ENCODE peak calls at places on chromosomes 1 and 21, in nine cellular contexts. One of them, this sample, is unnamed.
A peak's percentile ranks its signal among the peaks of the same experiment; 100 is the strongest.

GRCh38 chr1:50735443-50735842 is 224.6 kb downstream of the FAF1 start:
- DNase-seq in IMR-90: peak; percentile 33
- DNase-seq in right atrium auricular region: no peak
- DNase-seq in SJSA1: peak; percentile 10
- DNase-seq in left ventricle myocardium inferior: no peak
- DNase-seq in RWPE2: no peak
- DNase-seq in mammary epithelial cell: no peak
- DNase-seq in body of pancreas: no peak
- DNase-seq in ovary: no peak
- DNase-seq in this sample: no peak

GRCh38 chr1:240109920-240110685 is 18.4 kb downstream of the FMN2 start:
- DNase-seq in SJSA1: no peak
- DNase-seq in ovary: no peak
- DNase-seq in mammary epithelial cell: no peak
- DNase-seq in right atrium auricular region: no peak
- DNase-seq in IMR-90: no peak
- DNase-seq in body of pancreas: no peak
- DNase-seq in RWPE2: no peak
- DNase-seq in left ventricle myocardium inferior: no peak
- DNase-seq in this sample: no peak

GRCh38 chr1:162612606-162613400 is 19.5 kb upstream of the DDR2 start:
- DNase-seq in body of pancreas: peak; percentile 41
- DNase-seq in SJSA1: no peak
- DNase-seq in RWPE2: no peak
- DNase-seq in right atrium auricular region: peak; percentile 82
- DNase-seq in left ventricle myocardium inferior: peak; percentile 29
- DNase-seq in ovary: no peak
- DNase-seq in mammary epithelial cell: no peak
- DNase-seq in IMR-90: peak; percentile 34
- DNase-seq in this sample: peak; percentile 40

GRCh38 chr1:205961970-205962820 is 18.9 kb upstream of the SLC26A9 start:
- DNase-seq in left ventricle myocardium inferior: no peak
- DNase-seq in right atrium auricular region: no peak
- DNase-seq in ovary: no peak
- DNase-seq in mammary epithelial cell: no peak
- DNase-seq in SJSA1: no peak
- DNase-seq in body of pancreas: no peak
- DNase-seq in IMR-90: peak; percentile 7
- DNase-seq in RWPE2: peak; percentile 80
- DNase-seq in this sample: no peak

GRCh38 chr21:44890338-44890931 is 16.9 kb upstream of the PTTG1IP start:
- DNase-seq in mammary epithelial cell: peak; percentile 35
- DNase-seq in right atrium auricular region: no peak
- DNase-seq in ovary: no peak
- DNase-seq in left ventricle myocardium inferior: peak; percentile 11
- DNase-seq in RWPE2: no peak
- DNase-seq in SJSA1: no peak
- DNase-seq in body of pancreas: no peak
- DNase-seq in IMR-90: no peak
- DNase-seq in this sample: no peak

GRCh38 chr21:36719614-36720013 is 20.7 kb downstream of the SIM2 start:
- DNase-seq in mammary epithelial cell: no peak
- DNase-seq in left ventricle myocardium inferior: no peak
- DNase-seq in IMR-90: no peak
- DNase-seq in SJSA1: no peak
- DNase-seq in right atrium auricular region: no peak
- DNase-seq in RWPE2: no peak
- DNase-seq in body of pancreas: peak; percentile 48
- DNase-seq in ovary: no peak
- DNase-seq in this sample: no peak

GRCh38 chr21:38438476-38438893 is 59.8 kb downstream of the ERG start:
- DNase-seq in right atrium auricular region: peak; percentile 80
- DNase-seq in mammary epithelial cell: no peak
- DNase-seq in SJSA1: peak; percentile 97
- DNase-seq in ovary: peak; percentile 62
- DNase-seq in IMR-90: peak; percentile 71
- DNase-seq in RWPE2: no peak
- DNase-seq in left ventricle myocardium inferior: peak; percentile 67
- DNase-seq in body of pancreas: no peak
- DNase-seq in this sample: peak; percentile 53

GRCh38 chr1:242523968-242524570 is 428 bp downstream of the PLD5 start:
- DNase-seq in ovary: peak; percentile 53
- DNase-seq in mammary epithelial cell: peak; percentile 75
- DNase-seq in IMR-90: no peak
- DNase-seq in right atrium auricular region: no peak
- DNase-seq in RWPE2: no peak
- DNase-seq in body of pancreas: peak; percentile 11
- DNase-seq in SJSA1: peak; percentile 24
- DNase-seq in left ventricle myocardium inferior: peak; percentile 17
- DNase-seq in this sample: no peak

GRCh38 chr1:230212405-230212936 is 145.4 kb downstream of the GALNT2 start:
- DNase-seq in SJSA1: no peak
- DNase-seq in mammary epithelial cell: no peak
- DNase-seq in right atrium auricular region: no peak
- DNase-seq in left ventricle myocardium inferior: no peak
- DNase-seq in body of pancreas: no peak
- DNase-seq in RWPE2: no peak
- DNase-seq in IMR-90: no peak
- DNase-seq in ovary: no peak
- DNase-seq in this sample: no peak

GRCh38 chr1:230215049-230215448 is 148.0 kb downstream of the GALNT2 start:
- DNase-seq in left ventricle myocardium inferior: peak; percentile 64
- DNase-seq in IMR-90: peak; percentile 64
- DNase-seq in mammary epithelial cell: no peak
- DNase-seq in body of pancreas: peak; percentile 65
- DNase-seq in right atrium auricular region: peak; percentile 81
- DNase-seq in ovary: peak; percentile 69
- DNase-seq in SJSA1: no peak
- DNase-seq in RWPE2: no peak
- DNase-seq in this sample: peak; percentile 25

GRCh38 chr1:230218667-230219066 is 151.6 kb downstream of the GALNT2 start:
- DNase-seq in RWPE2: no peak
- DNase-seq in left ventricle myocardium inferior: no peak
- DNase-seq in SJSA1: no peak
- DNase-seq in right atrium auricular region: no peak
- DNase-seq in IMR-90: no peak
- DNase-seq in ovary: no peak
- DNase-seq in body of pancreas: no peak
- DNase-seq in mammary epithelial cell: no peak
- DNase-seq in this sample: no peak

GRCh38 chr1:230219174-230220067 is 152.4 kb downstream of the GALNT2 start:
- DNase-seq in SJSA1: no peak
- DNase-seq in body of pancreas: peak; percentile 47
- DNase-seq in right atrium auricular region: no peak
- DNase-seq in mammary epithelial cell: no peak
- DNase-seq in left ventricle myocardium inferior: no peak
- DNase-seq in IMR-90: no peak
- DNase-seq in RWPE2: no peak
- DNase-seq in ovary: no peak
- DNase-seq in this sample: no peak

DNA sequence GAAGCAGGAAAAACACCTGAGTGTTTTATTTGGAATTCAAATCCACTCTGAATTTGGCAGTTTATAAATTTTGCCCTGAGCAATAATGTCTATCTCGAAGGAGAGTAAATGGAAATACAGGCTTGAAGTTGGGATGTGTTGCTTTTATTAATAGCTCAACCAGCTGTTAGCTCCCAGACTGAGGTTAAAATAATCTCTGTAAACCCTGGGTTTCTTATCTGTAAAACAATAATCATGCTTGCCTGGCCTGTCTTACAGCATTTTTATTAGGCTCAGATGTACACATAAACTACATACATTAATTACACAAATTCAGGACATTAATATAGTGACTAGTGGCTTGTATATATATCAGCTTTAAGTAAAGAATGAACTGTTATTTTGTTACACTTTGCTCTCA is 148.5 kb downstream of the GALNT2 start:
- DNase-seq in left ventricle myocardium inferior: no peak
- DNase-seq in RWPE2: no peak
- DNase-seq in body of pancreas: no peak
- DNase-seq in right atrium auricular region: no peak
- DNase-seq in ovary: no peak
- DNase-seq in SJSA1: no peak
- DNase-seq in IMR-90: no peak
- DNase-seq in mammary epithelial cell: no peak
- DNase-seq in this sample: no peak
- H3K4me3 ChIP-seq in left ventricle myocardium inferior: no peak overlapping the region
- H3K4me3 ChIP-seq in RWPE2: no peak overlapping the region
- H3K4me3 ChIP-seq in body of pancreas: no peak overlapping the region
- H3K4me3 ChIP-seq in right atrium auricular region: no peak overlapping the region
- H3K4me3 ChIP-seq in ovary: no peak overlapping the region
- H3K4me3 ChIP-seq in SJSA1: no peak overlapping the region
- H3K4me3 ChIP-seq in IMR-90: no peak overlapping the region
- H3K4me3 ChIP-seq in mammary epithelial cell: no peak overlapping the region
- H3K4me3 ChIP-seq in this sample: no peak overlapping the region

GRCh38 chr1:110914676-110915075 is 41.7 kb downstream of the CD53 start:
- DNase-seq in RWPE2: no peak
- DNase-seq in ovary: no peak
- DNase-seq in body of pancreas: no peak
- DNase-seq in SJSA1: no peak
- DNase-seq in left ventricle myocardium inferior: no peak
- DNase-seq in mammary epithelial cell: peak; percentile 11
- DNase-seq in right atrium auricular region: no peak
- DNase-seq in IMR-90: peak; percentile 5
- DNase-seq in this sample: no peak

GRCh38 chr1:110916274-110916668 is 43.3 kb downstream of the CD53 start:
- DNase-seq in left ventricle myocardium inferior: no peak
- DNase-seq in IMR-90: no peak
- DNase-seq in ovary: no peak
- DNase-seq in right atrium auricular region: no peak
- DNase-seq in mammary epithelial cell: no peak
- DNase-seq in body of pancreas: no peak
- DNase-seq in SJSA1: no peak
- DNase-seq in RWPE2: no peak
- DNase-seq in this sample: no peak

GRCh38 chr1:110918016-110918415 is 45.1 kb downstream of the CD53 start:
- DNase-seq in body of pancreas: no peak
- DNase-seq in left ventricle myocardium inferior: no peak
- DNase-seq in SJSA1: no peak
- DNase-seq in IMR-90: no peak
- DNase-seq in ovary: no peak
- DNase-seq in right atrium auricular region: no peak
- DNase-seq in RWPE2: no peak
- DNase-seq in mammary epithelial cell: no peak
- DNase-seq in this sample: no peak

GRCh38 chr1:110915804-110916203 is 42.9 kb downstream of the CD53 start:
- DNase-seq in SJSA1: no peak
- DNase-seq in mammary epithelial cell: no peak
- DNase-seq in left ventricle myocardium inferior: no peak
- DNase-seq in ovary: no peak
- DNase-seq in RWPE2: no peak
- DNase-seq in right atrium auricular region: no peak
- DNase-seq in IMR-90: no peak
- DNase-seq in body of pancreas: no peak
- DNase-seq in this sample: no peak

GRCh38 chr1:110916669-110917306 is 43.8 kb downstream of the CD53 start:
- DNase-seq in body of pancreas: no peak
- DNase-seq in left ventricle myocardium inferior: no peak
- DNase-seq in mammary epithelial cell: peak; percentile 81
- DNase-seq in right atrium auricular region: no peak
- DNase-seq in RWPE2: no peak
- DNase-seq in ovary: no peak
- DNase-seq in IMR-90: peak; percentile 19
- DNase-seq in SJSA1: peak; percentile 9
- DNase-seq in this sample: no peak
- H3K4me3 ChIP-seq in body of pancreas: no peak overlapping the region
- H3K4me3 ChIP-seq in left ventricle myocardium inferior: no peak overlapping the region
- H3K4me3 ChIP-seq in mammary epithelial cell: peak overlapping the region; percentile 51
- H3K4me3 ChIP-seq in right atrium auricular region: no peak overlapping the region
- H3K4me3 ChIP-seq in RWPE2: no peak overlapping the region
- H3K4me3 ChIP-seq in ovary: no peak overlapping the region
- H3K4me3 ChIP-seq in IMR-90: peak overlapping the region; percentile 15
- H3K4me3 ChIP-seq in SJSA1: no peak overlapping the region
- H3K4me3 ChIP-seq in this sample: no peak overlapping the region

GRCh38 chr1:238608139-238608538 is 717.4 kb upstream of the ZP4 start:
- DNase-seq in IMR-90: no peak
- DNase-seq in body of pancreas: no peak
- DNase-seq in SJSA1: no peak
- DNase-seq in mammary epithelial cell: no peak
- DNase-seq in left ventricle myocardium inferior: no peak
- DNase-seq in right atrium auricular region: no peak
- DNase-seq in ovary: no peak
- DNase-seq in RWPE2: no peak
- DNase-seq in this sample: no peak

GRCh38 chr1:238606457-238606856 is 715.7 kb upstream of the ZP4 start:
- DNase-seq in RWPE2: no peak
- DNase-seq in SJSA1: no peak
- DNase-seq in ovary: no peak
- DNase-seq in right atrium auricular region: no peak
- DNase-seq in body of pancreas: no peak
- DNase-seq in IMR-90: no peak
- DNase-seq in mammary epithelial cell: no peak
- DNase-seq in left ventricle myocardium inferior: no peak
- DNase-seq in this sample: no peak

DNA sequence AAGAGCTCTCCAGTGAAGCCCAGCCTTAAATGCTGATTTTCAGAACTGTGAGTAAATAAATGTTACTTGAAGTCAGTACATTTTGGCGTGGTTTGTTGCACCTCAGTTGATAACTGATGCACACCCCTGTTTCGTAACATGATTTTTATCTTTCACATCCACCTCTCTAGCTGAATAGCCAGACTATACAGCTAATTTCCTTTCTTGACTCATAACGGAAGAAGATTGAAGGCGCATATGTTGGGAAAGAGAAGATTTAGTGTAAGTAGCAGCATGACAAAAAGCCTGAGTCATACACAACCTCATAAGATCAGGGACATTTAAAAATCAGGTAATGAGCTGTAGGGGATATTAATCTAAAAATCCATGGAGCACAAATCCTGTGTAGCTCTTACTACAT is 716.2 kb upstream of the ZP4 start:
- DNase-seq in IMR-90: peak; percentile 47
- DNase-seq in right atrium auricular region: no peak
- DNase-seq in SJSA1: no peak
- DNase-seq in mammary epithelial cell: peak; percentile 92
- DNase-seq in body of pancreas: no peak
- DNase-seq in ovary: no peak
- DNase-seq in RWPE2: no peak
- DNase-seq in left ventricle myocardium inferior: no peak
- DNase-seq in this sample: no peak
- H3K4me3 ChIP-seq in IMR-90: no peak overlapping the region
- H3K4me3 ChIP-seq in right atrium auricular region: no peak overlapping the region
- H3K4me3 ChIP-seq in SJSA1: no peak overlapping the region
- H3K4me3 ChIP-seq in mammary epithelial cell: no peak overlapping the region
- H3K4me3 ChIP-seq in body of pancreas: no peak overlapping the region
- H3K4me3 ChIP-seq in ovary: no peak overlapping the region
- H3K4me3 ChIP-seq in RWPE2: no peak overlapping the region
- H3K4me3 ChIP-seq in left ventricle myocardium inferior: no peak overlapping the region
- H3K4me3 ChIP-seq in this sample: no peak overlapping the region

GRCh38 chr1:61123321-61123720 is 41.0 kb downstream of the NFIA start:
- DNase-seq in RWPE2: no peak
- DNase-seq in body of pancreas: no peak
- DNase-seq in right atrium auricular region: no peak
- DNase-seq in left ventricle myocardium inferior: no peak
- DNase-seq in mammary epithelial cell: no peak
- DNase-seq in SJSA1: no peak
- DNase-seq in IMR-90: no peak
- DNase-seq in ovary: no peak
- DNase-seq in this sample: no peak

GRCh38 chr1:61124078-61124477 is 41.7 kb downstream of the NFIA start:
- DNase-seq in mammary epithelial cell: no peak
- DNase-seq in right atrium auricular region: no peak
- DNase-seq in body of pancreas: no peak
- DNase-seq in SJSA1: no peak
- DNase-seq in IMR-90: no peak
- DNase-seq in ovary: no peak
- DNase-seq in RWPE2: no peak
- DNase-seq in left ventricle myocardium inferior: no peak
- DNase-seq in this sample: no peak

GRCh38 chr1:61125895-61126294 is 43.5 kb downstream of the NFIA start:
- DNase-seq in mammary epithelial cell: no peak
- DNase-seq in ovary: no peak
- DNase-seq in RWPE2: no peak
- DNase-seq in left ventricle myocardium inferior: no peak
- DNase-seq in right atrium auricular region: no peak
- DNase-seq in IMR-90: no peak
- DNase-seq in SJSA1: no peak
- DNase-seq in body of pancreas: no peak
- DNase-seq in this sample: no peak

GRCh38 chr1:61125263-61125662 is 42.9 kb downstream of the NFIA start:
- DNase-seq in mammary epithelial cell: no peak
- DNase-seq in IMR-90: no peak
- DNase-seq in body of pancreas: no peak
- DNase-seq in RWPE2: no peak
- DNase-seq in SJSA1: no peak
- DNase-seq in ovary: no peak
- DNase-seq in left ventricle myocardium inferior: no peak
- DNase-seq in right atrium auricular region: no peak
- DNase-seq in this sample: no peak

GRCh38 chr1:61124691-61125090 is 42.3 kb downstream of the NFIA start:
- DNase-seq in IMR-90: no peak
- DNase-seq in ovary: no peak
- DNase-seq in right atrium auricular region: no peak
- DNase-seq in SJSA1: no peak
- DNase-seq in body of pancreas: no peak
- DNase-seq in left ventricle myocardium inferior: peak; percentile 33
- DNase-seq in mammary epithelial cell: no peak
- DNase-seq in RWPE2: no peak
- DNase-seq in this sample: no peak
- H3K4me3 ChIP-seq in IMR-90: no peak overlapping the region
- H3K4me3 ChIP-seq in ovary: no peak overlapping the region
- H3K4me3 ChIP-seq in right atrium auricular region: no peak overlapping the region
- H3K4me3 ChIP-seq in SJSA1: no peak overlapping the region
- H3K4me3 ChIP-seq in body of pancreas: no peak overlapping the region
- H3K4me3 ChIP-seq in left ventricle myocardium inferior: peak overlapping the region; percentile 41
- H3K4me3 ChIP-seq in mammary epithelial cell: no peak overlapping the region
- H3K4me3 ChIP-seq in RWPE2: no peak overlapping the region
- H3K4me3 ChIP-seq in this sample: no peak overlapping the region